ENCODE peak calls at places on chromosome 3, in seven cellular contexts. C is brain microvascular endothelial cell, B is NCI-H774, Y is ACHN, G is NCI-H2029, X is activated T-helper 1 cell treated with Interleukin-2 at 50 U/mL for 16 hours, V is T47D. T is an unnamed sample.

GRCh38 chr3:124172297-124172696 is 180.4 kb upstream of the ROPN1 start:
- DNase-seq in V (no peak), B (no peak), Y (no peak), G (no peak), X (no peak), C (no peak), T (no peak)

GRCh38 chr3:51680663-51681230 is 9.7 kb downstream of the TEX264 start:
- DNase-seq in X (no peak), V (no peak), C (no peak), Y (no peak), B (no peak), G (no peak), T (no peak)

GRCh38 chr3:126351086-126351770 is 6.0 kb downstream of the KLF15 start:
- DNase-seq in B (no peak), Y (no peak), G (no peak), X (no peak), V (no peak), C (no peak), T (no peak)

GRCh38 chr3:50442940-50443579 is 60.4 kb downstream of the CACNA2D2 start:
- DNase-seq in V (no peak), B (no peak), C (no peak), X (no peak), Y (no peak), G (no peak), T (no peak)

GRCh38 chr3:41198526-41198925 is 779 bp upstream of the CTNNB1 start:
- DNase-seq in C (no peak), X (no peak), Y (no peak), V (peak), B (no peak), G (peak), T (no peak)

GRCh38 chr3:197003461-197004385 is 25.9 kb downstream of the MELTF start:
- DNase-seq in X (no peak), Y (peak), V (no peak), B (peak), C (no peak), G (peak), T (no peak)

GRCh38 chr3:130963878-130964277 is 62.7 kb downstream of the ASTE1 start:
- DNase-seq in C (peak), Y (peak), X (no peak), V (no peak), G (no peak), B (no peak), T (peak)

GRCh38 chr3:133589503-133589902 is 16.0 kb downstream of the CDV3 start:
- DNase-seq in C (no peak), Y (no peak), X (no peak), G (no peak), B (no peak), V (no peak), T (no peak)

GRCh38 chr3:100352296-100353178 is 18.0 kb downstream of the NIT2 start:
- DNase-seq in X (no peak), B (no peak), Y (no peak), V (no peak), G (no peak), C (no peak), T (no peak)